ENCODE peak calls at places on chromosomes 5 and 9, in five cellular contexts. K is ovary, W is mesenchymal stem cell, M is HCT116, T is fibroblast of mammary gland. V is an unnamed sample.

GRCh38 chr5:58037899-58038298 is 422.0 kb downstream of the PLK2 start:
- DNase-seq in K (no peak), W (no peak), M (no peak), T (no peak), V (no peak)

GRCh38 chr5:130400091-130400490 is 495.8 kb downstream of the CHSY3 start:
- DNase-seq in K (no peak), W (peak), M (no peak), T (peak), V (no peak)

GRCh38 chr5:15003511-15003920 is 131.9 kb upstream of the ANKH start:
- DNase-seq in K (peak), W (peak), M (peak), T (peak), V (no peak)

GRCh38 chr5:154753792-154754191 is 1.4 kb upstream of the LARP1 start:
- DNase-seq in K (peak), W (peak), M (no peak), T (peak), V (peak)

GRCh38 chr5:83484294-83484693 is 12.8 kb downstream of the VCAN start:
- DNase-seq in K (no peak), W (no peak), M (no peak), T (no peak), V (no peak)

GRCh38 chr5:107812570-107813141 is 141.9 kb upstream of the EFNA5 start:
- DNase-seq in K (no peak), W (peak), M (no peak), T (peak), V (no peak)

GRCh38 chr5:149664666-149665415 is 65.3 kb upstream of the PPARGC1B start:
- DNase-seq in K (no peak), W (no peak), M (no peak), T (no peak), V (no peak)

GRCh38 chr9:121529237-121529987 is 29.8 kb upstream of the GGTA1 start:
- DNase-seq in K (peak), W (peak), M (no peak), T (peak), V (peak)

GRCh38 chr5:94469889-94470288 is 148.5 kb downstream of the KIAA0825 start:
- DNase-seq in K (no peak), W (no peak), M (peak), T (peak), V (no peak)

GRCh38 chr5:94928891-94929290 is 310.4 kb downstream of the SLF1 start:
- DNase-seq in K (no peak), W (peak), M (no peak), T (no peak), V (no peak)

GRCh38 chr5:154276932-154277331 is 86.4 kb downstream of the GALNT10 start:
- DNase-seq in K (peak), W (peak), M (no peak), T (peak), V (no peak)

GRCh38 chr5:6567835-6568234 is 65.0 kb downstream of the NSUN2 start:
- DNase-seq in K (no peak), W (no peak), M (no peak), T (no peak), V (no peak)

GRCh38 chr5:82754759-82755158 is 322.4 kb downstream of the TMEM167A start:
- DNase-seq in K (no peak), W (no peak), M (no peak), T (no peak), V (no peak)

GRCh38 chr5:180253036-180253824 is 38.7 kb downstream of the MAPK9 start:
- DNase-seq in K (no peak), W (no peak), M (no peak), T (no peak), V (no peak)

GRCh38 chr5:55904152-55904551 is 53.0 kb downstream of the IL31RA start:
- DNase-seq in K (no peak), W (no peak), M (no peak), T (peak), V (no peak)

V was measured in left lung.